ENCODE peak calls at places on chromosomes 11 and 22, in six cellular contexts. One of them, this sample, is unnamed. For H3K4me1 and H3K27me3, the result is how much of the 10 kb centered on the place peaks cover.

GRCh38 chr11:2590951-2591754 is 108.6 kb downstream of the KCNQ1OT1 start:
- DNase-seq in colonic mucosa: no peak
- DNase-seq in lower lobe of right lung: peak
- DNase-seq in endodermal cell: no peak
- DNase-seq in mammary epithelial cell: no peak
- DNase-seq in adipocyte: no peak
- DNase-seq in this sample: no peak

GRCh38 chr11:122491486-122491885 is 164.0 kb upstream of the UBASH3B start:
- DNase-seq in colonic mucosa: no peak
- DNase-seq in lower lobe of right lung: no peak
- DNase-seq in endodermal cell: no peak
- DNase-seq in mammary epithelial cell: peak
- DNase-seq in adipocyte: peak
- DNase-seq in this sample: peak

GRCh38 chr11:57387284-57388030 is 3.0 kb downstream of the PRG2 start:
- DNase-seq in colonic mucosa: no peak
- DNase-seq in lower lobe of right lung: no peak
- DNase-seq in endodermal cell: no peak
- DNase-seq in mammary epithelial cell: no peak
- DNase-seq in adipocyte: no peak
- DNase-seq in this sample: no peak

GRCh38 chr11:116224889-116225200 is 547.9 kb downstream of the BUD13 start:
- DNase-seq in colonic mucosa: no peak
- DNase-seq in lower lobe of right lung: no peak
- DNase-seq in endodermal cell: no peak
- DNase-seq in mammary epithelial cell: no peak
- DNase-seq in adipocyte: no peak
- DNase-seq in this sample: no peak

GRCh38 chr11:65899356-65900124 is 648 bp downstream of the FOSL1 start:
- DNase-seq in colonic mucosa: peak
- DNase-seq in lower lobe of right lung: peak
- DNase-seq in endodermal cell: peak
- DNase-seq in mammary epithelial cell: no peak
- DNase-seq in adipocyte: peak
- DNase-seq in this sample: no peak

GRCh38 chr11:102306817-102307814 is 10.2 kb upstream of the BIRC3 start:
- DNase-seq in colonic mucosa: no peak
- DNase-seq in lower lobe of right lung: no peak
- DNase-seq in endodermal cell: no peak
- DNase-seq in mammary epithelial cell: no peak
- DNase-seq in adipocyte: no peak
- DNase-seq in this sample: peak

GRCh38 chr11:62552931-62553838 is 6.6 kb upstream of the AHNAK start:
- DNase-seq in colonic mucosa: peak
- DNase-seq in lower lobe of right lung: peak
- DNase-seq in endodermal cell: peak
- DNase-seq in mammary epithelial cell: peak
- DNase-seq in adipocyte: peak
- DNase-seq in this sample: peak

GRCh38 chr11:19218801-19219460 is 17.1 kb upstream of the CSRP3 start:
- DNase-seq in colonic mucosa: no peak
- DNase-seq in lower lobe of right lung: no peak
- DNase-seq in endodermal cell: no peak
- DNase-seq in mammary epithelial cell: no peak
- DNase-seq in adipocyte: peak
- DNase-seq in this sample: no peak

GRCh38 chr11:12390687-12391110 is 13.3 kb downstream of the PARVA start:
- DNase-seq in colonic mucosa: no peak
- DNase-seq in lower lobe of right lung: no peak
- DNase-seq in endodermal cell: no peak
- DNase-seq in mammary epithelial cell: no peak
- DNase-seq in adipocyte: peak
- DNase-seq in this sample: no peak

GRCh38 chr22:49371325-49372110 is 456.2 kb downstream of the BRD1 start:
- DNase-seq in colonic mucosa: peak
- DNase-seq in lower lobe of right lung: peak
- DNase-seq in endodermal cell: peak
- DNase-seq in mammary epithelial cell: no peak
- DNase-seq in adipocyte: no peak
- DNase-seq in this sample: no peak

GRCh38 chr11:2779981-2780849 is 80.4 kb upstream of the KCNQ1OT1 start:
- DNase-seq in colonic mucosa: peak
- DNase-seq in lower lobe of right lung: peak
- DNase-seq in endodermal cell: peak
- DNase-seq in mammary epithelial cell: no peak
- DNase-seq in adipocyte: no peak
- DNase-seq in this sample: no peak

GRCh38 chr11:61295596-61295926 is 445 bp upstream of the VWCE start:
- DNase-seq in colonic mucosa: no peak
- DNase-seq in lower lobe of right lung: no peak
- DNase-seq in endodermal cell: no peak
- DNase-seq in mammary epithelial cell: no peak
- DNase-seq in adipocyte: no peak
- DNase-seq in this sample: no peak

GRCh38 chr11:75264971-75265370 is 24.4 kb downstream of the TPBGL start:
- DNase-seq in colonic mucosa: no peak
- DNase-seq in lower lobe of right lung: peak
- DNase-seq in endodermal cell: peak
- DNase-seq in mammary epithelial cell: no peak
- DNase-seq in adipocyte: no peak
- DNase-seq in this sample: no peak

GRCh38 chr11:74671520-74672196 is 59.6 kb downstream of the CHRDL2 start:
- DNase-seq in colonic mucosa: peak
- DNase-seq in lower lobe of right lung: no peak
- DNase-seq in endodermal cell: peak
- DNase-seq in mammary epithelial cell: no peak
- DNase-seq in adipocyte: peak
- DNase-seq in this sample: no peak

GRCh38 chr11:94401773-94402265 is 600 bp upstream of the GPR83 start:
- DNase-seq in colonic mucosa: no peak
- DNase-seq in lower lobe of right lung: no peak
- DNase-seq in endodermal cell: no peak
- DNase-seq in mammary epithelial cell: no peak
- DNase-seq in adipocyte: no peak
- DNase-seq in this sample: no peak

GRCh38 chr11:69438286-69438920 is 43.1 kb upstream of the LINC01488 start:
- DNase-seq in colonic mucosa: no peak
- DNase-seq in lower lobe of right lung: no peak
- DNase-seq in endodermal cell: peak
- DNase-seq in mammary epithelial cell: no peak
- DNase-seq in adipocyte: no peak
- DNase-seq in this sample: no peak

GRCh38 chr11:113141010-113141409 is 173.4 kb upstream of the TTC12 start:
- DNase-seq in colonic mucosa: no peak
- DNase-seq in lower lobe of right lung: no peak
- DNase-seq in endodermal cell: no peak
- DNase-seq in mammary epithelial cell: no peak
- DNase-seq in adipocyte: no peak
- DNase-seq in this sample: no peak

GRCh38 chr11:12769834-12770345 is 95.7 kb downstream of the TEAD1 start:
- DNase-seq in colonic mucosa: no peak
- DNase-seq in lower lobe of right lung: no peak
- DNase-seq in endodermal cell: no peak
- DNase-seq in mammary epithelial cell: peak
- DNase-seq in adipocyte: peak
- DNase-seq in this sample: no peak

GRCh38 chr11:69818243-69819108 is 740 bp downstream of the FGF3 start:
- DNase-seq in colonic mucosa: no peak
- DNase-seq in lower lobe of right lung: no peak
- DNase-seq in endodermal cell: peak
- DNase-seq in mammary epithelial cell: no peak
- DNase-seq in adipocyte: no peak
- DNase-seq in this sample: no peak

GRCh38 chr11:61711493-61711892 is 31.3 kb downstream of the DAGLA start:
- DNase-seq in colonic mucosa: no peak
- DNase-seq in lower lobe of right lung: no peak
- DNase-seq in endodermal cell: no peak
- DNase-seq in mammary epithelial cell: no peak
- DNase-seq in adipocyte: no peak
- DNase-seq in this sample: no peak

GRCh38 chr11:96167233-96167632 is 175.8 kb downstream of the MAML2 start:
- DNase-seq in colonic mucosa: no peak
- DNase-seq in lower lobe of right lung: no peak
- DNase-seq in endodermal cell: peak
- DNase-seq in mammary epithelial cell: no peak
- DNase-seq in adipocyte: no peak
- DNase-seq in this sample: no peak

GRCh38 chr11:3614742-3615171 is 27.0 kb downstream of the ART5 start:
- DNase-seq in colonic mucosa: no peak
- DNase-seq in lower lobe of right lung: peak
- DNase-seq in endodermal cell: no peak
- DNase-seq in mammary epithelial cell: peak
- DNase-seq in adipocyte: no peak
- DNase-seq in this sample: peak

GRCh38 chr11:88179966-88180629 is 4.9 kb upstream of the RAB38 start:
- DNase-seq in colonic mucosa: no peak
- DNase-seq in lower lobe of right lung: no peak
- DNase-seq in endodermal cell: no peak
- DNase-seq in mammary epithelial cell: peak
- DNase-seq in adipocyte: peak
- DNase-seq in this sample: no peak

GRCh38 chr11:119788096-119788883 is 59.3 kb upstream of the NECTIN1 start:
- DNase-seq in colonic mucosa: no peak
- DNase-seq in lower lobe of right lung: peak
- DNase-seq in endodermal cell: no peak
- DNase-seq in mammary epithelial cell: no peak
- DNase-seq in adipocyte: no peak
- DNase-seq in this sample: no peak

GRCh38 chr11:17352925-17353227 is 1.3 kb downstream of the NCR3LG1 start:
- DNase-seq in colonic mucosa: peak
- DNase-seq in lower lobe of right lung: peak
- DNase-seq in endodermal cell: peak
- DNase-seq in mammary epithelial cell: peak
- DNase-seq in adipocyte: peak
- DNase-seq in this sample: peak

GRCh38 chr22:47995718-47996117 is 1233.3 kb downstream of the TBC1D22A start:
- DNase-seq in colonic mucosa: no peak
- DNase-seq in lower lobe of right lung: no peak
- DNase-seq in endodermal cell: no peak
- DNase-seq in mammary epithelial cell: no peak
- DNase-seq in adipocyte: no peak
- DNase-seq in this sample: no peak
- H3K4me1 ChIP-seq in colonic mucosa: under half
- H3K4me1 ChIP-seq in lower lobe of right lung: under half
- H3K4me1 ChIP-seq in endodermal cell: under half
- H3K4me1 ChIP-seq in mammary epithelial cell: under half
- H3K4me1 ChIP-seq in adipocyte: under half
- H3K4me1 ChIP-seq in this sample: under half

DNA sequence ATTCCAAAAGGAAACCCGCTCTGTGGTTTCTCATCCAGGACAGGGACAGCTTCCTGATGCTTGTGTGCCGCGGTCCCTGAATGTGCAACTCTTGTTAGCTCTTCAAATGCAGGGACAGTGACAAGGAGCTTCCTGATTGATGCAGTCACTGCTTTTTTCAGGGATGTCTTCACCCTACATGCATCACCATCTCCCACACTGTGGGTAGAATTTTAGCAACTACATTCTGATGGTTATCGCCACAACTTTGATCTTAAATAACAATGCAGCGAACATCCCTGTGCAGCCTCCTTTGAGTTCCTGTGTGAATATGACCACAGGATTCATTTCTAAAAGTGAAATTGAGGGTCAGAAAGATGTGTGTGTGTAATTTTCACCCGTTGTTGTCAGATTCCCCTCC is 115.0 kb downstream of the GGTLC2 start:
- DNase-seq in colonic mucosa: no peak
- DNase-seq in lower lobe of right lung: no peak
- DNase-seq in endodermal cell: no peak
- DNase-seq in mammary epithelial cell: no peak
- DNase-seq in adipocyte: no peak
- DNase-seq in this sample: no peak
- H3K27me3 ChIP-seq in colonic mucosa: under half
- H3K27me3 ChIP-seq in lower lobe of right lung: under half
- H3K27me3 ChIP-seq in endodermal cell: under half
- H3K27me3 ChIP-seq in mammary epithelial cell: under half
- H3K27me3 ChIP-seq in adipocyte: under half
- H3K27me3 ChIP-seq in this sample: under half

GRCh38 chr11:128831781-128832497 is 35.2 kb downstream of the KCNJ1 start:
- DNase-seq in colonic mucosa: no peak
- DNase-seq in lower lobe of right lung: no peak
- DNase-seq in endodermal cell: no peak
- DNase-seq in mammary epithelial cell: no peak
- DNase-seq in adipocyte: no peak
- DNase-seq in this sample: no peak

GRCh38 chr11:128827494-128827893 is 39.6 kb downstream of the KCNJ1 start:
- DNase-seq in colonic mucosa: no peak
- DNase-seq in lower lobe of right lung: no peak
- DNase-seq in endodermal cell: no peak
- DNase-seq in mammary epithelial cell: no peak
- DNase-seq in adipocyte: no peak
- DNase-seq in this sample: no peak

GRCh38 chr11:128830290-128830813 is 36.7 kb downstream of the KCNJ1 start:
- DNase-seq in colonic mucosa: no peak
- DNase-seq in lower lobe of right lung: no peak
- DNase-seq in endodermal cell: no peak
- DNase-seq in mammary epithelial cell: no peak
- DNase-seq in adipocyte: no peak
- DNase-seq in this sample: no peak

GRCh38 chr11:128828350-128828749 is 38.7 kb downstream of the KCNJ1 start:
- DNase-seq in colonic mucosa: no peak
- DNase-seq in lower lobe of right lung: no peak
- DNase-seq in endodermal cell: no peak
- DNase-seq in mammary epithelial cell: no peak
- DNase-seq in adipocyte: no peak
- DNase-seq in this sample: no peak

GRCh38 chr11:128830836-128831780 is 36.0 kb downstream of the KCNJ1 start:
- DNase-seq in colonic mucosa: peak
- DNase-seq in lower lobe of right lung: peak
- DNase-seq in endodermal cell: peak
- DNase-seq in mammary epithelial cell: peak
- DNase-seq in adipocyte: peak
- DNase-seq in this sample: peak
- H3K4me3 ChIP-seq in colonic mucosa: no peak
- H3K4me3 ChIP-seq in lower lobe of right lung: peak
- H3K4me3 ChIP-seq in endodermal cell: no peak
- H3K4me3 ChIP-seq in mammary epithelial cell: no peak
- H3K4me3 ChIP-seq in adipocyte: no peak
- H3K4me3 ChIP-seq in this sample: peak

GRCh38 chr11:130831506-130832385 is 84.5 kb downstream of the SNX19 start:
- DNase-seq in colonic mucosa: no peak
- DNase-seq in lower lobe of right lung: no peak
- DNase-seq in endodermal cell: peak
- DNase-seq in mammary epithelial cell: no peak
- DNase-seq in adipocyte: peak
- DNase-seq in this sample: no peak
- H3K4me1 ChIP-seq in colonic mucosa: under half
- H3K4me1 ChIP-seq in lower lobe of right lung: under half
- H3K4me1 ChIP-seq in endodermal cell: under half
- H3K4me1 ChIP-seq in mammary epithelial cell: under half
- H3K4me1 ChIP-seq in adipocyte: under half
- H3K4me1 ChIP-seq in this sample: under half

GRCh38 chr22:19765477-19766234 is 5.1 kb downstream of the TBX1 start:
- DNase-seq in colonic mucosa: no peak
- DNase-seq in lower lobe of right lung: no peak
- DNase-seq in endodermal cell: peak
- DNase-seq in mammary epithelial cell: no peak
- DNase-seq in adipocyte: no peak
- DNase-seq in this sample: peak
- H3K27me3 ChIP-seq in colonic mucosa: half or more
- H3K27me3 ChIP-seq in lower lobe of right lung: half or more
- H3K27me3 ChIP-seq in endodermal cell: half or more
- H3K27me3 ChIP-seq in mammary epithelial cell: under half
- H3K27me3 ChIP-seq in adipocyte: under half
- H3K27me3 ChIP-seq in this sample: under half